ENCODE peak calls at places on chromosomes 16 and 17, in five cellular contexts. K is upper lobe of left lung, G is mammary epithelial cell, P is neural progenitor cell, Q is A549. M is an unnamed sample.

GRCh38 chr16:78574571-78574970 is 475.1 kb downstream of the WWOX start:
- DNase-seq in Q (no peak), G (no peak), K (no peak), P (no peak), M (no peak)

GRCh38 chr16:54066451-54067056 is 220.0 kb downstream of the IRX3 start:
- DNase-seq in P (no peak), K (no peak), Q (no peak), G (peak; percentile 36), M (no peak)

GRCh38 chr16:1550696-1551095 is 17.2 kb downstream of the TMEM204 start:
- DNase-seq in Q (no peak), K (peak; percentile 44), P (no peak), G (no peak), M (no peak)

GRCh38 chr17:42279776-42280630 is 3.8 kb upstream of the STAT5B start:
- DNase-seq in K (no peak), P (no peak), Q (no peak), G (no peak), M (no peak)

GRCh38 chr16:85829751-85830445 is 30.4 kb downstream of the COX4I1 start:
- DNase-seq in P (no peak), K (peak; percentile 75), G (no peak), Q (no peak), M (no peak)

GRCh38 chr16:401468-402348 is at the start of gene DECR2:
- DNase-seq in Q (peak; percentile 80), G (peak; percentile 79), P (peak; percentile 98), K (peak; percentile 100), M (peak; percentile 86)

GRCh38 chr17:58710948-58711552 is 18.6 kb downstream of the RAD51C start:
- DNase-seq in Q (no peak), G (peak; percentile 19), K (no peak), P (peak; percentile 83), M (no peak)

GRCh38 chr16:69217433-69217832 is 30.5 kb downstream of the SNTB2 start:
- DNase-seq in Q (peak; percentile 53), P (no peak), G (peak; percentile 49), K (no peak), M (no peak)

GRCh38 chr17:69477900-69478266 is 63.4 kb downstream of the MAP2K6 start:
- DNase-seq in K (no peak), G (no peak), Q (no peak), P (no peak), M (no peak)

GRCh38 chr16:67336646-67337045 is 10.0 kb downstream of the LRRC36 start:
- DNase-seq in G (peak; percentile 44), K (no peak), P (no peak), Q (no peak), M (no peak)

GRCh38 chr16:68383858-68384257 is 64.5 kb downstream of the SMPD3 start:
- DNase-seq in Q (no peak), K (peak; percentile 5), P (no peak), G (no peak), M (no peak)

GRCh38 chr17:65355246-65355645 is 206.2 kb downstream of the AXIN2 start:
- DNase-seq in P (no peak), Q (no peak), G (no peak), K (no peak), M (no peak)

GRCh38 chr16:85271198-85271597 is 158.9 kb upstream of the CIBAR2 start:
- DNase-seq in Q (no peak), K (no peak), G (no peak), P (no peak), M (no peak)

GRCh38 chr17:47251421-47251940 is 2.1 kb upstream of the ITGB3 start:
- DNase-seq in P (no peak), G (no peak), K (no peak), Q (no peak), M (no peak)

GRCh38 chr17:65438708-65439294 is 122.6 kb downstream of the AXIN2 start:
- DNase-seq in Q (peak; percentile 21), P (no peak), G (no peak), K (no peak), M (no peak)

GRCh38 chr17:58323420-58324408 is 4.9 kb downstream of the TSPOAP1 start:
- DNase-seq in P (no peak), G (no peak), Q (no peak), K (no peak), M (no peak)

GRCh38 chr17:62696256-62696655 is 68.8 kb downstream of the MRC2 start:
- DNase-seq in K (no peak), P (no peak), Q (no peak), G (peak; percentile 44), M (no peak)

GRCh38 chr16:57192720-57193486 is 6.8 kb downstream of the RSPRY1 start:
- DNase-seq in P (no peak), K (no peak), Q (no peak), G (peak; percentile 61), M (no peak)

GRCh38 chr17:1197781-1198490 is 18.2 kb upstream of the ABR start:
- DNase-seq in K (peak; percentile 88), Q (no peak), G (no peak), P (no peak), M (no peak)

GRCh38 chr16:67015317-67015731 is 13.6 kb upstream of the CBFB start:
- DNase-seq in P (no peak), K (no peak), G (no peak), Q (no peak), M (no peak)

GRCh38 chr17:8736362-8736761 is 8.3 kb downstream of the CCDC42 start:
- DNase-seq in Q (no peak), K (no peak), G (no peak), P (no peak), M (no peak)
- H3K9me3 ChIP-seq in Q (no peaks in the 10 kb centered on the region), K (no peaks in the 10 kb centered on the region), G (no peaks in the 10 kb centered on the region), P (no peaks in the 10 kb centered on the region), M (no peaks in the 10 kb centered on the region)

DNA sequence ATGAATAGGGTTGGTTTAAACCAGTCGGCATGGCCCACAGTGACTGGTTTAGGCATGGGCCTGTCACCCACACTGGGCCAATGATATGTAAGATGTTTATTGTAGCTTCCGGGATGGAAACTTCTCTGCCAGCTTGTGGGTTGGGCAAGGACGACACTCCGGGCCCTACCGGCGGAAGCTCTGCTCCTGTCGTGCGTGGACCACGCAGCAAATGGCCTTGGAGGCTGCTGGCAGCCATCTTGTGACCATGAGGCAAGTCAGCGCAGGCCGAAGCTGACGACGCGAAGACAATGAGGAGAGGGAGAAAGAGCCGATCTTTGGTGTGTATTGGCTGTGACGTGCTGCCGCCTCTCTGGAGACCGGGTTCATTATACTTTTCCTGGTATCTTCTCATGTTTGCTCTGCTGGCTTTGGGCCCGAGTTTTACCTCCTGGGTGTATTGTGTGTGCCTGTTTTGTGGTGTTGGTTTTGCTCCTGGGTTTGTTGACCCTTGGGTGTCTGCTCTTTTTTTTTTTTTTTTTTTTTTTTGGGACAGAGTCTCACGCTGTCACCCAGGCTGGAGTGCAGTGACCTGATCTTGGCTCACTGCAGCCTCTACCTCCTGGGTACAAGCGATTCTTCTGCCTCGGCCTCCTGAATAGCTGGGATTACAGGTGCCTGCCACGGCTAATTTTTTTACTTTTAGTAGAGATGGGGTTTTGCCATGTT is 15.4 kb downstream of the SLC25A10 start:
- DNase-seq in P (no peak), Q (no peak), G (no peak), K (peak; percentile 68), M (no peak)
- H3K27ac ChIP-seq in P (no peak overlapping the region), Q (no peak overlapping the region), G (no peak overlapping the region), K (no peak overlapping the region), M (no peak overlapping the region)

DNA sequence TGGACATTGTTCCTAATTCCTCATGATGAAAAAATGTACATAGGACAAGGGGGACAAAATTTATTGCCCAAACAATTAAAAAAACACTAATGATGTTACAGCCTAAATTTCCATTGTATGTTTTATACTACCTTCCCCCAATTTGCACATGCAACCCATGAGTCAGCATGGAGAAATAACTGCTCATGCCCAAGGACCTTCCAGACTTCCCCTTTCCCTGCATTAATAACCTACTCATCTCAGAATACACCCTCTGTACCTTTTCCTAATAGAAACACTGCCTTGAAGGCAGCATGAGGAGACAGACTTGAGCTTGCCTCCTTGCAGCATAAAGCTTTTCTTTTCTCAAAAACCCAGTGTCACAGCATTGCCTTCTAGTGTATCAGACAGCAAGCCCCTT is 2402.8 kb downstream of the TP53TG3F start:
- DNase-seq in P (no peak), Q (no peak), K (no peak), G (no peak), M (no peak)
- H3K9me3 ChIP-seq in P (peaks cover 27% of the 10 kb centered on the region), Q (no peaks in the 10 kb centered on the region), K (peaks cover 5% of the 10 kb centered on the region), G (peaks cover 18% of the 10 kb centered on the region), M (no peaks in the 10 kb centered on the region)

GRCh38 chr17:31510273-31511175 is 119.0 kb downstream of the RAB11FIP4 start:
- DNase-seq in Q (no peak), P (no peak), G (no peak), K (no peak), M (no peak)

GRCh38 chr17:31509805-31510177 is 118.3 kb downstream of the RAB11FIP4 start:
- DNase-seq in P (no peak), G (no peak), Q (no peak), K (no peak), M (no peak)

GRCh38 chr17:31512104-31512740 is 120.7 kb downstream of the RAB11FIP4 start:
- DNase-seq in Q (no peak), K (no peak), P (no peak), G (no peak), M (no peak)

GRCh38 chr17:31511583-31511982 is 120.1 kb downstream of the RAB11FIP4 start:
- DNase-seq in K (no peak), P (no peak), Q (no peak), G (no peak), M (no peak)

DNA sequence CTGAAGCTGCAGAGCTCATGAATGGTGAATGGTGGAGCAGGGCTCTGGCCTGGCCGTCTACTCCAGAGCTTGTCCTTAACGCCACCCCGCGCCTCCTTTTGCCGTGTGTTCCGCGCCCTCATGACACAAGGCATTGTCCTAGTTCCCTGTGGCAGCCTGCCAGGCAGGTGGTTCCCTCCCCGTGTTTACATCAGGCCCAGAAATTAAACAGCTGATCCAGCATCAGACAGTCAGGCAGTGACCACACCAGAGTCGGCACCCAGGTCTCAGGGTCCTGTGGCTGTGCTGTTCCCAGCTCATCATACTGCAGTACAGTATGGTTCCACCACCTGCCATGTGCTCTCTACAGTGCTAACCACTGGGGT is 119.7 kb downstream of the RAB11FIP4 start:
- DNase-seq in K (no peak), G (no peak), Q (no peak), P (no peak), M (no peak)
- H3K27ac ChIP-seq in K (no peak overlapping the region), G (no peak overlapping the region), Q (no peak overlapping the region), P (no peak overlapping the region), M (no peak overlapping the region)

GRCh38 chr16:23987443-23987842 is 151.7 kb downstream of the PRKCB start:
- DNase-seq in Q (no peak), G (no peak), P (no peak), K (no peak), M (no peak)
- H3K9me3 ChIP-seq in Q (no peaks in the 10 kb centered on the region), G (no peaks in the 10 kb centered on the region), P (no peaks in the 10 kb centered on the region), K (no peaks in the 10 kb centered on the region), M (no peaks in the 10 kb centered on the region)

DNA sequence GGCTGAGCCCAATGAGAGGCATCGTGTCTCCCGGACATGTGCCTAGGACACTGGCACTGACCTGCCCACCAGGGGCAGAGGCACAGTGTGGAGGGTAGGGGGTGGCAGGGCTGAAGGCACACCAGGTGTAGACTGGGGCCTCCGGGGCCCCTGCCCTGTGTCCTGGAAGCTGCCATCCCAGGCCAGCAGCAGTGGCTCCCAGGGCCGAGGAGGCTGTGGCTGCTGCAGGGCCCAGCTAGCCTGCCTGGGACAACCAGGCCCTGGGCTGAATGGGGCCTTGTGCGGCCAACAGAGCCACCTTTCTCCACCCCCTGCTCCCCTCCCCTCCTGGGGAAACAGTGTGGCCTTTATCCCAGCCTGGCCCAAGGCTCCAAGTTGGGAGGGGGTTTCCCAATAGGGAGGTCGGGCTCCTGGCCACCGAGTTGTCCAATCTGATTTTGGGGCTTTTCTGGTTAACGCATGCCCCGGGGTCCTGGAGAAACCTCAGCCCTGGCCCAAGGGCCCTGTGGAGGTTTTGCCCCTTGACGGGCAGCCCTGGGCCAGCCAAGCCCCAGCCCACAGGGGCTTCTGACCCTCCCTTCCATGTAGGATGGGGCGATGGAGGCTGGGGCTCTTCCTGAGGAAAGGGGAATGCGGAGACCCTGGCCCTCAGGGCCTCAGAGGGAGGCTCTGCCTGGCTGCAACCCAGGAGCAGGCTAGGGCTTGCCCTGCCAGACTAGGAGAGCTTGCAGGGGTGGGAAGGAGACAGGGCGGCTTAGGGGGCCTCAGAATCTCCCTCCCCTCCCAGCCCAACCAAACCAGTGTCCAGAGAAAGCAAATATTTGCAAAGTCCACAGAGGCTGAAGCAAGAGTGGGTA is 4.2 kb downstream of the MTSS2 start:
- DNase-seq in P (no peak), K (peak; percentile 67), G (no peak), Q (no peak), M (no peak)
- H3K27ac ChIP-seq in P (no peak overlapping the region), K (peak overlapping the region; percentile 89), G (peak overlapping the region; percentile 7), Q (peak overlapping the region; percentile 97), M (peak overlapping the region; percentile 73)